ENCODE peak calls at places on chromosomes 2 and 18, in five cellular contexts. M is H1, A is SK-N-SH, W is K562, X is GM12878. T is an unnamed sample.

GRCh38 chr2:75503048-75503607 is 57.6 kb downstream of the EVA1A start:
- DNase-seq in M (no peak), A (no peak), W (no peak), X (no peak), T (no peak)

GRCh38 chr2:38097611-38098350 is 21.8 kb upstream of the CYP1B1 start:
- DNase-seq in M (no peak), A (no peak), W (no peak), X (no peak), T (no peak)

GRCh38 chr18:65721634-65722033 is 29.2 kb upstream of the CDH7 start:
- DNase-seq in M (no peak), A (no peak), W (no peak), X (no peak), T (no peak)

GRCh38 chr2:135819211-135819610 is 17.8 kb downstream of the LCT start:
- DNase-seq in M (peak), A (no peak), W (peak), X (no peak), T (peak)

GRCh38 chr2:170930132-170931109 is 1.4 kb downstream of the GORASP2 start:
- DNase-seq in M (no peak), A (peak), W (no peak), X (peak), T (peak)

GRCh38 chr2:25063876-25064660 is 22.2 kb downstream of the EFR3B start:
- DNase-seq in M (no peak), A (no peak), W (no peak), X (peak), T (no peak)

GRCh38 chr18:7541835-7542234 is 25.3 kb upstream of the PTPRM start:
- DNase-seq in M (no peak), A (no peak), W (no peak), X (no peak), T (no peak)

GRCh38 chr18:49464718-49465598 is 4.5 kb upstream of the DYM start:
- DNase-seq in M (peak), A (no peak), W (no peak), X (no peak), T (no peak)

GRCh38 chr18:54316071-54316820 is 41.4 kb downstream of the STARD6 start:
- DNase-seq in M (no peak), A (no peak), W (no peak), X (no peak), T (peak)

GRCh38 chr2:188079176-188079575 is 212.5 kb upstream of the GULP1 start:
- DNase-seq in M (no peak), A (no peak), W (no peak), X (no peak), T (no peak)

GRCh38 chr2:127968610-127969339 is 59.1 kb downstream of the SAP130 start:
- DNase-seq in M (no peak), A (no peak), W (no peak), X (no peak), T (no peak)

GRCh38 chr2:208929489-208929864 is 494.4 kb upstream of the MAP2 start:
- DNase-seq in M (no peak), A (peak), W (no peak), X (no peak), T (no peak)
- TF ChIP-seq EP300 in M (no peak), A (peak), W (peak), X (no peak), T (no peak)

DNA sequence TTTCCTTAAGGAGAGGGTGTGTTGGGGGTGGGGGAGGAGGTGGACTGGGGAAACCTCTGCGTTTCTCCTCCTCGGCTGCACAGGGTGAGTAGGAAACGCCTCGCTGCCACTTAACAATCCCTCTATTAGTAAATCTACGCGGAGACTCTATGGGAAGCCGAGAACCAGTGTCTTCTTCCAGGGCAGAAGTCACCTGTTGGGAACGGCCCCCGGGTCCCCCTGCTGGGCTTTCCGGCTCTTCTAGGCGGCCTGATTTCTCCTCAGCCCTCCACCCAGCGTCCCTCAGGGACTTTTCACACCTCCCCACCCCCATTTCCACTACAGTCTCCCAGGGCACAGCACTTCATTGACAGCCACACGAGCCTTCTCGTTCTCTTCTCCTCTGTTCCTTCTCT is 2.1 kb upstream of the SP9 start:
- DNase-seq in M (peak), A (no peak), W (peak), X (no peak), T (no peak)
- H3K4me2 ChIP-seq in M (peak), A (no peak), W (no peak), X (no peak), T (peak)

DNA sequence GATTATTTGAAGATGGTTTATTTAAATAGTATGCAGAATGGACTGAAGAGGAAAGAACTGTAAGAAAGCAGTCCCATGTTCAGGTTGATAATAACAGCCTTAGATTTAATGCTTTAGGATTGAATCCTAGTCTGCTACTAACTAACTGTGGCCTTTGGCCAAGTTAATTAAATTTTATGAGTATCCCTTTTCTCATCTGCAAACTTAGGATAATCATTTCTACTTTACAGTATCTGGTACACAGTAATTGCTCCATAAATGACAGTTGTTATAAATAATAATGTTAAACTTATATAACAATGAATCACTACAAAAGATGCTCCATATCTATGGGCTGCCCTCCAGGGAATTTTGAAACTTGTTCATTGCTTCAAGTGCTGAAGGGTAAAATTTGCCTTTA is 41.0 kb downstream of the FAP start:
- DNase-seq in M (no peak), A (no peak), W (no peak), X (no peak), T (no peak)
- H3K9ac ChIP-seq in M (no peak), A (no peak), W (no peak), X (no peak), T (no peak)

GRCh38 chr2:232927041-232927792 is 57.2 kb downstream of the SNORC start:
- DNase-seq in M (peak), A (peak), W (peak), X (no peak), T (no peak)
- TF ChIP-seq EP300 in M (no peak), A (no peak), W (no peak), X (no peak), T (no peak)

GRCh38 chr2:64698668-64699444 is 45.1 kb upstream of the SERTAD2 start:
- DNase-seq in M (no peak), A (no peak), W (no peak), X (peak), T (peak)
- H3K4me2 ChIP-seq in M (no peak), A (peak), W (no peak), X (peak), T (peak)

DNA sequence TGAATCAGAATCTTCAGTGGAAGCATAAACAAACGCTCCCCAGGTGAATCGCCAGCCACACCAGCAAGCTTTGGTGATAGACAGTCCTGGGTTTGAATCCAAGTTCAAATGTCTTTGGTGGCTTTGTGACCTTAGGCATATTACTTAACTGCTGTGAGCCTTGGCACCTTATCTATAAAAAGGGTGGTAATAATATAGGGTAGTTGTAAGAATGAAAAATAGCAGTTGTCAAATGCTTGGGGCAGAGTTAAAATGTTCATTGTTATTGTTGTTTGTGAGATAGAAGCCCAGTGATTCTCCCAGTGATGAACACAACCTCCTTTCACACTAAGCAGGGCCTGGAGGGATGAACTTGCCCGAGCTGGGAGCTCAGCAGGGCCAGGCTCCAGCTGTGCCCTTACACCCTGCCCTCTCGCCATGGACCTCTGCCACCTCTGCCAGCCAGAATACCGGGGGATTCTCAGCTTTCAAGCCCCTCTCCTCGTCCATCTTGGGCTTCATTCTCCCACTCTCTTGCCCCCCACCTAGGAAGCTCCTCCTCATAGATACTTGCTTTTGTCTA is 6.1 kb upstream of the TMBIM1 start:
- DNase-seq in M (no peak), A (no peak), W (no peak), X (no peak), T (no peak)
- H3K9ac ChIP-seq in M (no peak), A (no peak), W (no peak), X (no peak), T (peak)

T was measured in HepG2.